ENCODE peak calls at places on chromosomes 3 and 15, in nine cellular contexts. M, F, B, Y, S, X, W, C and G are unnamed samples.
A peak's percentile ranks its signal among the peaks of the same experiment; 100 is the strongest.

GRCh38 chr15:77036537-77037474 is 34.1 kb downstream of the TSPAN3 start:
- DNase-seq in M (no peak), F (no peak), B (no peak), Y (no peak), S (no peak), X (peak; percentile 24), W (no peak), C (peak; percentile 5), G (peak; percentile 72)

GRCh38 chr3:155519081-155519480 is 225.6 kb upstream of the STRIT1 start:
- DNase-seq in M (no peak), F (no peak), B (no peak), Y (no peak), S (no peak), X (no peak), W (no peak), C (no peak), G (no peak)

GRCh38 chr3:42143440-42143839 is 52.3 kb downstream of the TRAK1 start:
- DNase-seq in M (no peak), F (no peak), B (no peak), Y (peak; percentile 54), S (no peak), X (no peak), W (no peak), C (no peak), G (no peak)

GRCh38 chr3:57731311-57731710 is 24.8 kb upstream of the SLMAP start:
- DNase-seq in M (no peak), F (no peak), B (no peak), Y (no peak), S (no peak), X (no peak), W (peak; percentile 35), C (no peak), G (no peak)

GRCh38 chr15:52804526-52805081 is 14.5 kb upstream of the ONECUT1 start:
- DNase-seq in M (no peak), F (no peak), B (peak; percentile 32), Y (no peak), S (no peak), X (no peak), W (peak; percentile 33), C (no peak), G (no peak)

GRCh38 chr15:83206971-83207621 is 527 bp downstream of the HDGFL3 start:
- DNase-seq in M (no peak), F (peak; percentile 57), B (peak; percentile 42), Y (peak; percentile 66), S (no peak), X (peak; percentile 68), W (peak; percentile 72), C (peak; percentile 72), G (peak; percentile 45)

GRCh38 chr3:72255736-72256559 is 471.0 kb upstream of the PROK2 start:
- DNase-seq in M (peak; percentile 34), F (no peak), B (no peak), Y (no peak), S (no peak), X (no peak), W (no peak), C (peak; percentile 48), G (peak; percentile 21)

GRCh38 chr3:172287811-172288477 is 160.3 kb downstream of the GHSR start:
- DNase-seq in M (no peak), F (no peak), B (no peak), Y (peak; percentile 58), S (no peak), X (no peak), W (no peak), C (peak; percentile 41), G (no peak)

GRCh38 chr3:123586131-123586530 is 1.3 kb upstream of the HACD2 start:
- DNase-seq in M (peak; percentile 41), F (peak; percentile 80), B (peak; percentile 18), Y (no peak), S (peak; percentile 90), X (peak; percentile 31), W (peak; percentile 70), C (peak; percentile 71), G (no peak)

GRCh38 chr3:130963444-130963843 is 63.2 kb downstream of the ASTE1 start:
- DNase-seq in M (no peak), F (no peak), B (no peak), Y (no peak), S (no peak), X (no peak), W (peak; percentile 14), C (no peak), G (no peak)

GRCh38 chr3:130960139-130960779 is 66.4 kb downstream of the ASTE1 start:
- DNase-seq in M (no peak), F (no peak), B (no peak), Y (no peak), S (no peak), X (no peak), W (peak; percentile 63), C (no peak), G (no peak)

GRCh38 chr3:130961458-130961857 is 65.2 kb downstream of the ASTE1 start:
- DNase-seq in M (no peak), F (no peak), B (no peak), Y (no peak), S (no peak), X (no peak), W (no peak), C (no peak), G (no peak)

GRCh38 chr3:130967281-130967680 is 59.3 kb downstream of the ASTE1 start:
- DNase-seq in M (no peak), F (no peak), B (no peak), Y (no peak), S (no peak), X (no peak), W (no peak), C (no peak), G (no peak)

DNA sequence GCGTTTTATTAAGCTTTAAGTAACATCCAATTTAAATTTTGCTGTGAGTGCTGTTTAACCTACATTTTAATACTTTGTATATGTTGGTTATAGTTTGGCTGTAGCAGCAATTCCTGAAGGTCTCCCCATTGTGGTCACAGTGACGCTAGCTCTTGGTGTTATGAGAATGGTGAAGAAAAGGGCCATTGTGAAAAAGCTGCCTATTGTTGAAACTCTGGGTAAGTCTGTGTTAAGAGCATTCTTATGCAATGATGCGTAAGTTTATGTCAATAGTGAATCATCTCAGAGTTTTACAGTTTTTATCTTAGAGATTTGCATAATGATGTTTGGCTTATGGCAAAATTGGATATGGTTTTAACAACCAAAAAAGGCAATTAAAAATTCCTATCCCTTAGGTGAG is 62.7 kb downstream of the ASTE1 start:
- DNase-seq in M (peak; percentile 90), F (peak; percentile 75), B (peak; percentile 53), Y (no peak), S (no peak), X (no peak), W (peak; percentile 95), C (peak; percentile 13), G (no peak)
- H3K27ac ChIP-seq in M (peak overlapping the region; percentile 85), F (peak overlapping the region; percentile 67), B (no peak overlapping the region), Y (no peak overlapping the region), S (no peak overlapping the region), X (no peak overlapping the region), W (peak overlapping the region; percentile 95), C (peak overlapping the region; percentile 49), G (no peak overlapping the region)

DNA sequence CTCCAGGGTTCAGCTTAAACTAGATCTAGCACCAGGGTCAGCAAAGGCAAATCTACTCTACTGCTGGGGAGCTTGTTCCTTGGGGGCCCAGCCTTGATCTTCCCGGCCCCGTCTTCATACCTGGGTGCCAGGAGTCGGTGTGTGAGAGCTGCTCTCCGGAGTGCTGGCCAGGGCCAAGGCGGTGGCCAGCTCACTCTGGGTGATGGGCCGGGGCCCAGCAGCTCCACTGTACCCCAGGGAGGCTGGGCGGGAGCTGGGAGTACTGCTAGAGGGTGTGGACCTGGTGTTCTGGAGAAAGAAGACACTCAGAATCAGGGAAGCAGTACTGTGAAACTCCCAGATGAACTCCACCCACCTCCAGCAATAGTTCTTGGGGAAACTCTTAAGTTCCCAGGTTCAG is 11.9 kb downstream of the UBL7 start:
- DNase-seq in M (no peak), F (no peak), B (no peak), Y (no peak), S (no peak), X (no peak), W (no peak), C (no peak), G (no peak)
- H3K27ac ChIP-seq in M (no peak overlapping the region), F (no peak overlapping the region), B (no peak overlapping the region), Y (no peak overlapping the region), S (no peak overlapping the region), X (no peak overlapping the region), W (no peak overlapping the region), C (no peak overlapping the region), G (no peak overlapping the region)

GRCh38 chr3:107986505-107986904 is 104.3 kb downstream of the CD47 start:
- DNase-seq in M (no peak), F (no peak), B (no peak), Y (no peak), S (no peak), X (no peak), W (no peak), C (no peak), G (no peak)
- H3K27ac ChIP-seq in M (peak overlapping the region; percentile 54), F (peak overlapping the region; percentile 76), B (no peak overlapping the region), Y (peak overlapping the region; percentile 12), S (peak overlapping the region; percentile 81), X (peak overlapping the region; percentile 20), W (peak overlapping the region; percentile 73), C (peak overlapping the region; percentile 84), G (no peak overlapping the region)

DNA sequence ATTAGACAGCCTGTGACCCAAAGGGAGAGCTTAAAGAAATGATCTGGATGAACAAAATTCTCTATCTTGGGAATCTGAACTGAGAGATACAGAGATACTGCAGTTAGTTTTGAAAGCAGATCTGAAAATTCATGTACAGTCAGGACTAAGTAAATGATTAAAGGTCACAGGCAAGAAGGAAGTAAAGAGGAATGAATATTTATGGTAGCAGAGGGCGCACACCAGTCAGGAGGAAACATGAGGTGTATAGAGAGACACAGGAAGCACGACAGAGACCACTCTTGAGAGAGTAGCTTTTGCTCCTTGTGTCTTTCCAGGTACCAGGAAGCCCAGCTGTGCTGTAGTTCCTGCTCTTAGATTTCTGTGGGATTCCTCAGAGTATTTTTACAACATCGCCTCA is 57.6 kb downstream of the TPRG1 start:
- DNase-seq in M (no peak), F (peak; percentile 4), B (no peak), Y (no peak), S (no peak), X (no peak), W (no peak), C (peak; percentile 11), G (no peak)
- H3K27ac ChIP-seq in M (no peak overlapping the region), F (peak overlapping the region; percentile 33), B (no peak overlapping the region), Y (no peak overlapping the region), S (no peak overlapping the region), X (no peak overlapping the region), W (no peak overlapping the region), C (peak overlapping the region; percentile 51), G (no peak overlapping the region)

DNA sequence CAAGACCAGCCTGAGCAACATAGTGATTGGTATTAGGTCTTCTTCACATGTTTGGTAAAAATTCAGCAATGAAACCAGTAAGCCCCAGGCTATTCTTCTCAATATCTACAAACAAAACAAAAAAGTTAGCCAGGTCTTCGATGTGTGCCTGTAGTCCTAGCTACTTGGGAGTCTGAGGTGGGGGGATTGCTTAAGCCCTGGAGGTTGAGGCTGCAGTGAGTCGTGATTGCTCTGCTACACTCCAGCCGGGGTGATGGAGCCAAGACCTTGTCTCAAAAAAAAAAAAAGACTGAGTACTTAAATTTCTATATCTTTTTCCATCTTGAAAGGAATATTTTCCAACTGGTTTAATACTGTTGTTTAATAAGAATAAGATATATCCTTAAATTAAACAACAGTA is 106.8 kb downstream of the MBNL1 start:
- DNase-seq in M (no peak), F (peak; percentile 43), B (no peak), Y (no peak), S (no peak), X (no peak), W (no peak), C (no peak), G (no peak)
- H3K27ac ChIP-seq in M (no peak overlapping the region), F (peak overlapping the region; percentile 69), B (no peak overlapping the region), Y (peak overlapping the region; percentile 82), S (peak overlapping the region; percentile 65), X (no peak overlapping the region), W (peak overlapping the region; percentile 22), C (no peak overlapping the region), G (no peak overlapping the region)